ENCODE peak calls at places on chromosomes 11 and 22, in six cellular contexts. One of them, this sample, is unnamed.

GRCh38 chr11:576791-577610 is 731 bp downstream of the PHRF1 start:
- DNase-seq in mesothelial cell of epicardium: no peak
- DNase-seq in MCF 10A: no peak
- DNase-seq in foreskin fibroblast: no peak
- DNase-seq in ovary: no peak
- DNase-seq in AG09319: no peak
- DNase-seq in this sample: no peak

GRCh38 chr22:23183107-23183698 is 2.9 kb downstream of the BCR start:
- DNase-seq in AG09319: peak
- DNase-seq in mesothelial cell of epicardium: no peak
- DNase-seq in MCF 10A: peak
- DNase-seq in foreskin fibroblast: peak
- DNase-seq in ovary: peak
- DNase-seq in this sample: no peak

GRCh38 chr11:3641191-3641590 is 601 bp downstream of the ART5 start:
- DNase-seq in MCF 10A: no peak
- DNase-seq in foreskin fibroblast: no peak
- DNase-seq in AG09319: no peak
- DNase-seq in ovary: no peak
- DNase-seq in mesothelial cell of epicardium: no peak
- DNase-seq in this sample: no peak

GRCh38 chr11:36350137-36350513 is 54.0 kb downstream of the PRR5L start:
- DNase-seq in ovary: no peak
- DNase-seq in AG09319: no peak
- DNase-seq in foreskin fibroblast: no peak
- DNase-seq in MCF 10A: no peak
- DNase-seq in mesothelial cell of epicardium: no peak
- DNase-seq in this sample: no peak

GRCh38 chr11:69691449-69691848 is 12.4 kb downstream of the FGF19 start:
- DNase-seq in foreskin fibroblast: no peak
- DNase-seq in MCF 10A: peak
- DNase-seq in ovary: no peak
- DNase-seq in mesothelial cell of epicardium: no peak
- DNase-seq in AG09319: peak
- DNase-seq in this sample: peak

GRCh38 chr11:64359712-64360402 is 895 bp downstream of the RPS6KA4 start:
- DNase-seq in foreskin fibroblast: no peak
- DNase-seq in mesothelial cell of epicardium: no peak
- DNase-seq in MCF 10A: no peak
- DNase-seq in AG09319: no peak
- DNase-seq in ovary: no peak
- DNase-seq in this sample: no peak

GRCh38 chr22:45980776-45981175 is 3.8 kb upstream of the WNT7B start:
- DNase-seq in foreskin fibroblast: no peak
- DNase-seq in mesothelial cell of epicardium: no peak
- DNase-seq in ovary: no peak
- DNase-seq in AG09319: no peak
- DNase-seq in MCF 10A: no peak
- DNase-seq in this sample: no peak

GRCh38 chr11:114243461-114244372 is 52.5 kb upstream of the NNMT start:
- DNase-seq in AG09319: no peak
- DNase-seq in ovary: no peak
- DNase-seq in foreskin fibroblast: no peak
- DNase-seq in mesothelial cell of epicardium: no peak
- DNase-seq in MCF 10A: no peak
- DNase-seq in this sample: no peak

GRCh38 chr11:64724863-64725535 is 2.0 kb upstream of the NRXN2 start:
- DNase-seq in mesothelial cell of epicardium: no peak
- DNase-seq in foreskin fibroblast: no peak
- DNase-seq in AG09319: no peak
- DNase-seq in MCF 10A: no peak
- DNase-seq in ovary: peak
- DNase-seq in this sample: no peak

GRCh38 chr11:65355013-65355775 is 643 bp downstream of the TIGD3 start:
- DNase-seq in AG09319: no peak
- DNase-seq in mesothelial cell of epicardium: no peak
- DNase-seq in MCF 10A: no peak
- DNase-seq in foreskin fibroblast: no peak
- DNase-seq in ovary: peak
- DNase-seq in this sample: no peak

DNA sequence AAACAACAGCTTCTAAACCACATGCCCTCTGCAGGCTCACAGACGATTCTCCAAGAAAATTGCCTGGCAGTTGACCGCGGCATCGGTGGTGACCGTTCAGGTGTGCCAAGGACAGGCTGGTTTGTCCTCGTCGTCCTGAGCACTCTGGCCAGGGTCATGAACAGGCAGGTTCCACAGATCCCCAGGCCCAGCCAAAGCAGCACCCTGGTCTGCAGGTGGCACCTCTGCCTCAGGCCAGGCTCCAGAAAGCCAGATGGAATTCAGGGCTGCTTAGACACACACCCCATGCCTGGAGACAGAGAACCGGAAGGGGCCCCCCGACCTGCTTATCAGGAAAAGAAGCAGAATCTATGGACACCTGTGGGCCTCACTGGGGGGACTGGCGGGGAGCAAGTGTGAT is 338.7 kb downstream of the BRD1 start:
- DNase-seq in foreskin fibroblast: no peak
- DNase-seq in MCF 10A: no peak
- DNase-seq in AG09319: no peak
- DNase-seq in mesothelial cell of epicardium: no peak
- DNase-seq in ovary: no peak
- DNase-seq in this sample: no peak
- TF ChIP-seq CTCF in foreskin fibroblast: no peak
- TF ChIP-seq CTCF in MCF 10A: no peak
- TF ChIP-seq CTCF in AG09319: no peak
- TF ChIP-seq CTCF in mesothelial cell of epicardium: no peak
- TF ChIP-seq CTCF in ovary: no peak
- TF ChIP-seq CTCF in this sample: no peak

GRCh38 chr11:75376175-75376574 is 23.1 kb upstream of the RPS3 start:
- DNase-seq in AG09319: no peak
- DNase-seq in ovary: no peak
- DNase-seq in foreskin fibroblast: no peak
- DNase-seq in mesothelial cell of epicardium: no peak
- DNase-seq in MCF 10A: no peak
- DNase-seq in this sample: no peak
- TF ChIP-seq CTCF in AG09319: no peak
- TF ChIP-seq CTCF in ovary: no peak
- TF ChIP-seq CTCF in foreskin fibroblast: no peak
- TF ChIP-seq CTCF in mesothelial cell of epicardium: no peak
- TF ChIP-seq CTCF in MCF 10A: no peak
- TF ChIP-seq CTCF in this sample: no peak

GRCh38 chr22:35043932-35044319 is 22.0 kb upstream of the ISX start:
- DNase-seq in MCF 10A: no peak
- DNase-seq in foreskin fibroblast: no peak
- DNase-seq in mesothelial cell of epicardium: no peak
- DNase-seq in AG09319: no peak
- DNase-seq in ovary: no peak
- DNase-seq in this sample: no peak

GRCh38 chr22:35045451-35045850 is 20.5 kb upstream of the ISX start:
- DNase-seq in foreskin fibroblast: no peak
- DNase-seq in MCF 10A: no peak
- DNase-seq in ovary: no peak
- DNase-seq in AG09319: no peak
- DNase-seq in mesothelial cell of epicardium: no peak
- DNase-seq in this sample: no peak

GRCh38 chr22:35044607-35045390 is 21.2 kb upstream of the ISX start:
- DNase-seq in ovary: no peak
- DNase-seq in foreskin fibroblast: no peak
- DNase-seq in AG09319: no peak
- DNase-seq in mesothelial cell of epicardium: no peak
- DNase-seq in MCF 10A: no peak
- DNase-seq in this sample: no peak

GRCh38 chr22:35046744-35047462 is 19.1 kb upstream of the ISX start:
- DNase-seq in MCF 10A: no peak
- DNase-seq in mesothelial cell of epicardium: no peak
- DNase-seq in foreskin fibroblast: no peak
- DNase-seq in ovary: no peak
- DNase-seq in AG09319: no peak
- DNase-seq in this sample: no peak

GRCh38 chr22:35043251-35043931 is 22.6 kb upstream of the ISX start:
- DNase-seq in AG09319: no peak
- DNase-seq in ovary: no peak
- DNase-seq in MCF 10A: peak
- DNase-seq in foreskin fibroblast: no peak
- DNase-seq in mesothelial cell of epicardium: no peak
- DNase-seq in this sample: no peak
- TF ChIP-seq CTCF in AG09319: no peak
- TF ChIP-seq CTCF in ovary: no peak
- TF ChIP-seq CTCF in MCF 10A: no peak
- TF ChIP-seq CTCF in foreskin fibroblast: peak
- TF ChIP-seq CTCF in mesothelial cell of epicardium: no peak
- TF ChIP-seq CTCF in this sample: no peak

DNA sequence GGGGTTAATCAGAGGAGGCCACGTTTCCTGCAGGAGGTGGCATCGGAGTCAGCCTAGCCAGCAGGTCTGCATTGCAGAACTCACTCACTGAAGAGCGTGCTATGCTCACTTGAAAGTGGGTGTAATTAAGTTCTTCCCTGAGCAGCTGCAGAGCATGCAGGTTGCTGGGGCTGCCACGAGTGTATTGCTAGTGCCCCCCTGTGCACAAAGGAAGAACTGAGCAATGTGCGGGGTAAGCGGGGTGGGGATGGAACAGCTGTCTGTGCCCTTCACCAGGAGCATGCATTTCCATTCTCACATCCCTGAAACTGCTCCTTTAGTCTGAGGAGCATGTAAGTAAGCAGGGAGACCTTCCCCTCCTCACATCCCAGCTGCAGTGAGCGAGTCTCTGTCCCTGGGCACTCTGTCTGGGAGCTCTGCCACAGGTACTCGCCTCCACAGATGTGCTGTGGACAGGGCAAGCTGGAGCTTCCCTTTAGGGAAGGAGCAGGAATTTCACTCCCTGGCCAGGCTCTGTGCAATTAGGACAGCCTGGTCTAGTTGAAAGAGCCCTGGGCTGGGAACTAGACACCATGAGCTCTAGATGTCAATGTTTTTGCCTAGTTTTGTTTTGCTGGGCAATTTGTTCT is 1031.8 kb downstream of the NTM start:
- DNase-seq in MCF 10A: no peak
- DNase-seq in ovary: no peak
- DNase-seq in mesothelial cell of epicardium: no peak
- DNase-seq in foreskin fibroblast: peak
- DNase-seq in AG09319: peak
- DNase-seq in this sample: peak
- TF ChIP-seq CTCF in MCF 10A: no peak
- TF ChIP-seq CTCF in ovary: no peak
- TF ChIP-seq CTCF in mesothelial cell of epicardium: no peak
- TF ChIP-seq CTCF in foreskin fibroblast: peak
- TF ChIP-seq CTCF in AG09319: peak
- TF ChIP-seq CTCF in this sample: peak